ENCODE peak calls at places on chromosomes 12 and 14, in eight cellular contexts. K, R, Y, H, N, F, X and V are unnamed samples.

GRCh38 chr12:16881986-16882385 is 276.0 kb upstream of the LMO3 start:
- DNase-seq in Y (no peak), R (no peak), X (no peak), F (no peak), K (no peak), N (no peak), H (no peak), V (no peak)

GRCh38 chr14:69580009-69580577 is 5.4 kb upstream of the CCDC177 start:
- DNase-seq in N (peak), R (peak), H (no peak), Y (peak), X (peak), F (no peak), K (no peak), V (no peak)

GRCh38 chr14:49934638-49935037 is 41.8 kb downstream of the ARF6 start:
- DNase-seq in X (no peak), Y (peak), N (no peak), R (no peak), H (no peak), K (no peak), F (no peak), V (no peak)

GRCh38 chr14:73168274-73168673 is 32.0 kb downstream of the PSEN1 start:
- DNase-seq in R (no peak), N (no peak), Y (no peak), K (no peak), H (no peak), F (no peak), X (no peak), V (no peak)

GRCh38 chr14:35632276-35633071 is 98.5 kb downstream of the INSM2 start:
- DNase-seq in K (no peak), Y (peak), F (no peak), R (no peak), X (no peak), N (no peak), H (no peak), V (no peak)

GRCh38 chr12:106205208-106206069 is 42.4 kb downstream of the CKAP4 start:
- DNase-seq in K (no peak), R (no peak), X (peak), F (no peak), H (no peak), Y (no peak), N (no peak), V (no peak)

GRCh38 chr12:31390991-31391390 is 65.0 kb upstream of the SINHCAF start:
- DNase-seq in N (no peak), H (no peak), R (no peak), Y (no peak), K (no peak), F (no peak), X (no peak), V (no peak)

GRCh38 chr12:68536885-68537284 is 73.8 kb upstream of the RAP1B start:
- DNase-seq in X (no peak), R (no peak), F (no peak), Y (no peak), N (no peak), H (no peak), K (no peak), V (no peak)

GRCh38 chr12:85273411-85274075 is 6.5 kb upstream of the ALX1 start:
- DNase-seq in Y (no peak), K (no peak), F (no peak), N (no peak), R (peak), X (no peak), H (no peak), V (no peak)

GRCh38 chr14:97177016-97177415 is 379.8 kb downstream of the VRK1 start:
- DNase-seq in Y (peak), R (no peak), H (no peak), N (no peak), X (peak), K (no peak), F (peak), V (no peak)

GRCh38 chr14:54662491-54663116 is 95.7 kb downstream of the SAMD4A start:
- DNase-seq in R (no peak), F (no peak), X (no peak), N (no peak), H (no peak), K (no peak), Y (no peak), V (no peak)

GRCh38 chr12:115437061-115437567 is 753.1 kb upstream of the TBX3 start:
- DNase-seq in F (no peak), X (no peak), K (no peak), H (no peak), Y (peak), N (no peak), R (no peak), V (no peak)

GRCh38 chr14:30125322-30125944 is 197.8 kb upstream of the PRKD1 start:
- DNase-seq in R (no peak), H (no peak), X (no peak), K (no peak), F (no peak), N (no peak), Y (peak), V (no peak)

GRCh38 chr12:27333311-27334009 is 824 bp downstream of the BMAL2 start:
- DNase-seq in R (peak), F (peak), H (peak), K (peak), X (peak), Y (no peak), N (peak), V (no peak)

GRCh38 chr14:54310151-54310851 is 86.5 kb upstream of the CDKN3 start:
- DNase-seq in Y (no peak), N (no peak), K (no peak), H (no peak), F (no peak), R (no peak), X (peak), V (no peak)

GRCh38 chr12:75658826-75659823 is 147.7 kb upstream of the KRR1 start:
- DNase-seq in N (no peak), H (no peak), X (peak), R (no peak), Y (peak), F (no peak), K (no peak), V (no peak)

GRCh38 chr12:31033681-31034080 is 40.0 kb upstream of the DDX11 start:
- DNase-seq in N (no peak), R (no peak), Y (peak), K (no peak), X (no peak), H (no peak), F (no peak), V (no peak)

GRCh38 chr14:70052990-70053389 is 135.8 kb downstream of the SLC8A3 start:
- DNase-seq in R (peak), K (no peak), X (peak), F (no peak), Y (peak), N (peak), H (no peak), V (no peak)

GRCh38 chr14:104680056-104680805 is 9.2 kb upstream of the INF2 start:
- DNase-seq in K (peak), F (no peak), R (no peak), H (no peak), Y (peak), N (no peak), X (peak), V (no peak)

GRCh38 chr14:59564356-59564755 is 12.3 kb downstream of the CCDC175 start:
- DNase-seq in H (no peak), X (no peak), K (no peak), R (no peak), N (no peak), Y (no peak), F (no peak), V (no peak)

GRCh38 chr12:42450248-42450647 is 124.3 kb downstream of the PPHLN1 start:
- DNase-seq in N (no peak), R (no peak), Y (peak), F (no peak), K (no peak), X (peak), H (no peak), V (no peak)

GRCh38 chr12:18895946-18896345 is 158.0 kb downstream of the CAPZA3 start:
- DNase-seq in F (no peak), H (no peak), N (peak), K (no peak), X (no peak), Y (no peak), R (peak), V (peak)

GRCh38 chr14:93628048-93628447 is 160.2 kb downstream of the PRIMA1 start:
- DNase-seq in N (no peak), R (no peak), K (no peak), Y (no peak), X (no peak), F (no peak), H (no peak), V (no peak)

GRCh38 chr12:132489078-132489601 is 811 bp upstream of the FBRSL1 start:
- DNase-seq in N (peak), R (no peak), Y (no peak), F (peak), K (no peak), H (peak), X (no peak), V (no peak)

GRCh38 chr12:132228535-132229422 is 84.5 kb downstream of the NOC4L start:
- DNase-seq in K (no peak), X (no peak), R (no peak), Y (no peak), H (no peak), N (no peak), F (no peak), V (no peak)

GRCh38 chr12:9763025-9763424 is 2.3 kb upstream of the CD69 start:
- DNase-seq in X (no peak), K (no peak), F (no peak), H (no peak), R (no peak), Y (no peak), N (no peak), V (no peak)

GRCh38 chr12:92226036-92226661 is 80.5 kb upstream of the BTG1 start:
- DNase-seq in Y (peak), K (no peak), H (no peak), R (no peak), F (no peak), N (no peak), X (no peak), V (no peak)